ENCODE peak calls at places on chromosome 11, in nine cellular contexts. One of them, this sample, is unnamed.

GRCh38 chr11:33734441-33735165 is 1.6 kb downstream of the CD59 start:
- DNase-seq in mammary epithelial cell: peak; percentile 72
- DNase-seq in fibroblast of lung: peak; percentile 65
- DNase-seq in stomach: peak; percentile 55
- DNase-seq in CD8-positive, alpha-beta T cell: no peak
- DNase-seq in uterus: no peak
- DNase-seq in IMR-90: no peak
- DNase-seq in right lobe of liver: no peak
- DNase-seq in dorsolateral prefrontal cortex: no peak
- DNase-seq in this sample: no peak

GRCh38 chr11:2521081-2521480 is 76.3 kb downstream of the KCNQ1 start:
- DNase-seq in mammary epithelial cell: no peak
- DNase-seq in fibroblast of lung: no peak
- DNase-seq in stomach: peak; percentile 24
- DNase-seq in CD8-positive, alpha-beta T cell: peak; percentile 2
- DNase-seq in uterus: peak; percentile 4
- DNase-seq in IMR-90: no peak
- DNase-seq in right lobe of liver: no peak
- DNase-seq in dorsolateral prefrontal cortex: peak; percentile 35
- DNase-seq in this sample: peak; percentile 56

GRCh38 chr11:111063711-111064110 is 181.8 kb upstream of the POU2AF2 start:
- DNase-seq in mammary epithelial cell: peak; percentile 44
- DNase-seq in fibroblast of lung: peak; percentile 42
- DNase-seq in stomach: no peak
- DNase-seq in CD8-positive, alpha-beta T cell: no peak
- DNase-seq in uterus: no peak
- DNase-seq in IMR-90: peak; percentile 42
- DNase-seq in right lobe of liver: no peak
- DNase-seq in dorsolateral prefrontal cortex: no peak
- DNase-seq in this sample: no peak

GRCh38 chr11:87384078-87384729 is 346.5 kb downstream of the TMEM135 start:
- DNase-seq in mammary epithelial cell: no peak
- DNase-seq in fibroblast of lung: no peak
- DNase-seq in stomach: no peak
- DNase-seq in CD8-positive, alpha-beta T cell: no peak
- DNase-seq in uterus: no peak
- DNase-seq in IMR-90: no peak
- DNase-seq in right lobe of liver: no peak
- DNase-seq in dorsolateral prefrontal cortex: no peak
- DNase-seq in this sample: no peak

GRCh38 chr11:57406337-57406904 is 16.0 kb upstream of the PRG2 start:
- DNase-seq in mammary epithelial cell: peak; percentile 14
- DNase-seq in fibroblast of lung: peak; percentile 17
- DNase-seq in stomach: no peak
- DNase-seq in CD8-positive, alpha-beta T cell: no peak
- DNase-seq in uterus: no peak
- DNase-seq in IMR-90: peak; percentile 39
- DNase-seq in right lobe of liver: no peak
- DNase-seq in dorsolateral prefrontal cortex: no peak
- DNase-seq in this sample: no peak

GRCh38 chr11:120835601-120836228 is 188.2 kb upstream of the TBCEL start:
- DNase-seq in mammary epithelial cell: no peak
- DNase-seq in fibroblast of lung: no peak
- DNase-seq in stomach: no peak
- DNase-seq in CD8-positive, alpha-beta T cell: no peak
- DNase-seq in uterus: no peak
- DNase-seq in IMR-90: peak; percentile 12
- DNase-seq in right lobe of liver: no peak
- DNase-seq in dorsolateral prefrontal cortex: no peak
- DNase-seq in this sample: no peak

GRCh38 chr11:71543866-71544265 is 4.4 kb upstream of the KRTAP5-9 start:
- DNase-seq in mammary epithelial cell: no peak
- DNase-seq in fibroblast of lung: no peak
- DNase-seq in stomach: no peak
- DNase-seq in CD8-positive, alpha-beta T cell: no peak
- DNase-seq in uterus: no peak
- DNase-seq in IMR-90: no peak
- DNase-seq in right lobe of liver: no peak
- DNase-seq in dorsolateral prefrontal cortex: no peak
- DNase-seq in this sample: no peak

GRCh38 chr11:71080239-71081097 is 171.9 kb downstream of the SHANK2 start:
- DNase-seq in mammary epithelial cell: peak; percentile 64
- DNase-seq in fibroblast of lung: peak; percentile 69
- DNase-seq in stomach: peak; percentile 60
- DNase-seq in CD8-positive, alpha-beta T cell: no peak
- DNase-seq in uterus: no peak
- DNase-seq in IMR-90: peak; percentile 58
- DNase-seq in right lobe of liver: peak; percentile 54
- DNase-seq in dorsolateral prefrontal cortex: peak; percentile 81
- DNase-seq in this sample: no peak

GRCh38 chr11:79762271-79762935 is 321.6 kb upstream of the TENM4 start:
- DNase-seq in mammary epithelial cell: no peak
- DNase-seq in fibroblast of lung: peak; percentile 36
- DNase-seq in stomach: no peak
- DNase-seq in CD8-positive, alpha-beta T cell: no peak
- DNase-seq in uterus: no peak
- DNase-seq in IMR-90: peak; percentile 3
- DNase-seq in right lobe of liver: no peak
- DNase-seq in dorsolateral prefrontal cortex: no peak
- DNase-seq in this sample: no peak

GRCh38 chr11:44112083-44112865 is 16.8 kb downstream of the EXT2 start:
- DNase-seq in mammary epithelial cell: peak; percentile 57
- DNase-seq in fibroblast of lung: peak; percentile 58
- DNase-seq in stomach: no peak
- DNase-seq in CD8-positive, alpha-beta T cell: no peak
- DNase-seq in uterus: no peak
- DNase-seq in IMR-90: peak; percentile 76
- DNase-seq in right lobe of liver: no peak
- DNase-seq in dorsolateral prefrontal cortex: peak; percentile 74
- DNase-seq in this sample: no peak

GRCh38 chr11:24295360-24295759 is 201.5 kb upstream of the LUZP2 start:
- DNase-seq in mammary epithelial cell: no peak
- DNase-seq in fibroblast of lung: no peak
- DNase-seq in stomach: no peak
- DNase-seq in CD8-positive, alpha-beta T cell: no peak
- DNase-seq in uterus: no peak
- DNase-seq in IMR-90: peak; percentile 5
- DNase-seq in right lobe of liver: no peak
- DNase-seq in dorsolateral prefrontal cortex: no peak
- DNase-seq in this sample: no peak

GRCh38 chr11:102709211-102709980 is 3.8 kb upstream of the MMP27 start:
- DNase-seq in mammary epithelial cell: peak; percentile 18
- DNase-seq in fibroblast of lung: no peak
- DNase-seq in stomach: no peak
- DNase-seq in CD8-positive, alpha-beta T cell: no peak
- DNase-seq in uterus: no peak
- DNase-seq in IMR-90: no peak
- DNase-seq in right lobe of liver: no peak
- DNase-seq in dorsolateral prefrontal cortex: no peak
- DNase-seq in this sample: no peak
- H3K27ac ChIP-seq in mammary epithelial cell: no peak overlapping the region
- H3K27ac ChIP-seq in fibroblast of lung: no peak overlapping the region
- H3K27ac ChIP-seq in stomach: no peak overlapping the region
- H3K27ac ChIP-seq in CD8-positive, alpha-beta T cell: no peak overlapping the region
- H3K27ac ChIP-seq in uterus: no peak overlapping the region
- H3K27ac ChIP-seq in IMR-90: no peak overlapping the region
- H3K27ac ChIP-seq in right lobe of liver: no peak overlapping the region
- H3K27ac ChIP-seq in dorsolateral prefrontal cortex: no peak overlapping the region
- H3K27ac ChIP-seq in this sample: no peak overlapping the region

GRCh38 chr11:9714540-9714939 is 50.7 kb downstream of the SWAP70 start:
- DNase-seq in mammary epithelial cell: peak; percentile 33
- DNase-seq in fibroblast of lung: no peak
- DNase-seq in stomach: no peak
- DNase-seq in CD8-positive, alpha-beta T cell: no peak
- DNase-seq in uterus: no peak
- DNase-seq in IMR-90: peak; percentile 49
- DNase-seq in right lobe of liver: no peak
- DNase-seq in dorsolateral prefrontal cortex: no peak
- DNase-seq in this sample: no peak

GRCh38 chr11:9710223-9710622 is 46.3 kb downstream of the SWAP70 start:
- DNase-seq in mammary epithelial cell: no peak
- DNase-seq in fibroblast of lung: no peak
- DNase-seq in stomach: no peak
- DNase-seq in CD8-positive, alpha-beta T cell: no peak
- DNase-seq in uterus: no peak
- DNase-seq in IMR-90: no peak
- DNase-seq in right lobe of liver: no peak
- DNase-seq in dorsolateral prefrontal cortex: no peak
- DNase-seq in this sample: no peak

GRCh38 chr11:9708544-9708943 is 44.7 kb downstream of the SWAP70 start:
- DNase-seq in mammary epithelial cell: no peak
- DNase-seq in fibroblast of lung: no peak
- DNase-seq in stomach: no peak
- DNase-seq in CD8-positive, alpha-beta T cell: no peak
- DNase-seq in uterus: no peak
- DNase-seq in IMR-90: peak; percentile 35
- DNase-seq in right lobe of liver: no peak
- DNase-seq in dorsolateral prefrontal cortex: no peak
- DNase-seq in this sample: no peak

GRCh38 chr11:9711454-9712307 is 47.8 kb downstream of the SWAP70 start:
- DNase-seq in mammary epithelial cell: no peak
- DNase-seq in fibroblast of lung: no peak
- DNase-seq in stomach: no peak
- DNase-seq in CD8-positive, alpha-beta T cell: no peak
- DNase-seq in uterus: no peak
- DNase-seq in IMR-90: no peak
- DNase-seq in right lobe of liver: no peak
- DNase-seq in dorsolateral prefrontal cortex: no peak
- DNase-seq in this sample: no peak

DNA sequence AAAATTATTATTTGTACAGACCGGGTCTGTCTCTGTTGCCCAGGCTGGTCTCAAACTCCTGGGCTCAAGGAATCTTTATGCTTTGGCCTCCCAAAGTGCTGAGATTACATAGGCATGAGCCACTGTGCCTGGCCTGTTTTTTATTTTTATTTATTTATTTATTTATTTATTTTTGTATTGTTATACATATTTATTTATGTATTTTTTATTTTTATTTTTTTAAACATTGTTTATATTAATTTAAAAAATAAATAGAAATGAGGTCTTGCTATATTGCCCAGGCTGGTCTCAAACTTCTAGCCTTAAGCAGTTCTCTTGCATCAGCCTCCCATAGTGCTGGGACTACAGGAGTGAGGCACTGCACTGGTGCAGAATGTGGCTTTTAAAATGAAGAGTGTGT is 47.0 kb downstream of the SWAP70 start:
- DNase-seq in mammary epithelial cell: no peak
- DNase-seq in fibroblast of lung: no peak
- DNase-seq in stomach: no peak
- DNase-seq in CD8-positive, alpha-beta T cell: no peak
- DNase-seq in uterus: no peak
- DNase-seq in IMR-90: no peak
- DNase-seq in right lobe of liver: no peak
- DNase-seq in dorsolateral prefrontal cortex: no peak
- DNase-seq in this sample: no peak
- TF ChIP-seq CTCF in mammary epithelial cell: no peak
- TF ChIP-seq CTCF in fibroblast of lung: no peak
- TF ChIP-seq CTCF in stomach: no peak
- TF ChIP-seq CTCF in CD8-positive, alpha-beta T cell: no peak
- TF ChIP-seq CTCF in uterus: no peak
- TF ChIP-seq CTCF in IMR-90: no peak
- TF ChIP-seq CTCF in right lobe of liver: no peak
- TF ChIP-seq CTCF in dorsolateral prefrontal cortex: no peak
- TF ChIP-seq CTCF in this sample: no peak

GRCh38 chr11:108944486-108945178 is 279.8 kb downstream of the DDX10 start:
- DNase-seq in mammary epithelial cell: no peak
- DNase-seq in fibroblast of lung: no peak
- DNase-seq in stomach: no peak
- DNase-seq in CD8-positive, alpha-beta T cell: no peak
- DNase-seq in uterus: no peak
- DNase-seq in IMR-90: no peak
- DNase-seq in right lobe of liver: no peak
- DNase-seq in dorsolateral prefrontal cortex: no peak
- DNase-seq in this sample: no peak

GRCh38 chr11:108945341-108945740 is 280.5 kb downstream of the DDX10 start:
- DNase-seq in mammary epithelial cell: no peak
- DNase-seq in fibroblast of lung: no peak
- DNase-seq in stomach: no peak
- DNase-seq in CD8-positive, alpha-beta T cell: no peak
- DNase-seq in uterus: no peak
- DNase-seq in IMR-90: no peak
- DNase-seq in right lobe of liver: no peak
- DNase-seq in dorsolateral prefrontal cortex: no peak
- DNase-seq in this sample: no peak

GRCh38 chr11:108943853-108944252 is 279.0 kb downstream of the DDX10 start:
- DNase-seq in mammary epithelial cell: no peak
- DNase-seq in fibroblast of lung: no peak
- DNase-seq in stomach: no peak
- DNase-seq in CD8-positive, alpha-beta T cell: no peak
- DNase-seq in uterus: no peak
- DNase-seq in IMR-90: no peak
- DNase-seq in right lobe of liver: no peak
- DNase-seq in dorsolateral prefrontal cortex: no peak
- DNase-seq in this sample: no peak

GRCh38 chr11:108947654-108948570 is 283.0 kb downstream of the DDX10 start:
- DNase-seq in mammary epithelial cell: peak; percentile 81
- DNase-seq in fibroblast of lung: no peak
- DNase-seq in stomach: no peak
- DNase-seq in CD8-positive, alpha-beta T cell: no peak
- DNase-seq in uterus: no peak
- DNase-seq in IMR-90: peak; percentile 80
- DNase-seq in right lobe of liver: no peak
- DNase-seq in dorsolateral prefrontal cortex: no peak
- DNase-seq in this sample: no peak
- H3K27ac ChIP-seq in mammary epithelial cell: peak overlapping the region; percentile 11
- H3K27ac ChIP-seq in fibroblast of lung: no peak overlapping the region
- H3K27ac ChIP-seq in stomach: no peak overlapping the region
- H3K27ac ChIP-seq in CD8-positive, alpha-beta T cell: no peak overlapping the region
- H3K27ac ChIP-seq in uterus: no peak overlapping the region
- H3K27ac ChIP-seq in IMR-90: no peak overlapping the region
- H3K27ac ChIP-seq in right lobe of liver: no peak overlapping the region
- H3K27ac ChIP-seq in dorsolateral prefrontal cortex: no peak overlapping the region
- H3K27ac ChIP-seq in this sample: no peak overlapping the region

DNA sequence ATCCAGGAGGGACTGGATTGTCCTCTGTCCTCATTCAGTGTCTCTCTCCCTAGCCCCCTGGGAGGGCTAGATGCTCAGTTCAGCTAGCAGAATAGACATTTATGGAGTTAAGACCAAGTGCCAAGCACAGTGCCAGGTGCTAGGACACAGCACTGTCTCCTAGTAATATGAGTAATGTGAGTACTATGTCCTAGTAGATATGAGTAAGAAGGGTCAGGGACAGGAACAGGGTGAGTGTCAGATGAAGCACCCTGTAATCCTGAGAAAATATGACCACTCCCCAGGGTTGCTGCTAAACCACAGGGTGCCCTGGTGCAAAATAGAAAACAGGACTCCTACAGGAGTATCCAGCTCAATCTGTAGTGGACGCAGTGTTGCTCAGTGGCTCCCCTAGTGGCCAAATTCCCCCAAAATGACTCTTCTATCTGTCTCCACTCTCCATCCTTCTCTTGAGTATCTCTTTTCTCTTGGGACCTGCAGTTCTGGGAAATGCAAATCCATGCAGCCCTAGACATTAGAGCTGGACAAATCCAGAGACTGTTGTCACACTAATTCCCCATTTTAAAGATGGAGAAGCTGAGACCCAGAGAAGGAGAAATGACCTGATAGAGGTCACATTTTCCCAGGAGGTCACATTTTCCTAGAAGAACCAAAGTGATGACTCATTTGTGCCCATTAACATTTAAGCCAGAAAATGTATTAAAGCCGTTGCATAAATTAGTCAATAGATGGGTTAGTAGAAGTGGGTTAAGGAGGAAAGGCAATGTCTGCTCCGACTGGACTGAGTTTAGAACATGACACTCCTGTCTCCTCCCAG is 214.3 kb downstream of the NXPE2 start:
- DNase-seq in mammary epithelial cell: no peak
- DNase-seq in fibroblast of lung: no peak
- DNase-seq in stomach: no peak
- DNase-seq in CD8-positive, alpha-beta T cell: no peak
- DNase-seq in uterus: no peak
- DNase-seq in IMR-90: no peak
- DNase-seq in right lobe of liver: no peak
- DNase-seq in dorsolateral prefrontal cortex: no peak
- DNase-seq in this sample: no peak
- TF ChIP-seq CTCF in mammary epithelial cell: peak; percentile 49
- TF ChIP-seq CTCF in fibroblast of lung: peak; percentile 17
- TF ChIP-seq CTCF in stomach: no peak
- TF ChIP-seq CTCF in CD8-positive, alpha-beta T cell: no peak
- TF ChIP-seq CTCF in uterus: no peak
- TF ChIP-seq CTCF in IMR-90: no peak
- TF ChIP-seq CTCF in right lobe of liver: no peak
- TF ChIP-seq CTCF in dorsolateral prefrontal cortex: no peak
- TF ChIP-seq CTCF in this sample: no peak